ENCODE peak calls at places on chromosomes 5 and 9, in ten cellular contexts. B, J, K, E, M, W, P, I, Q and C are unnamed samples.

GRCh38 chr9:120941046-120941770 is 14.6 kb upstream of the TRAF1 start:
- DNase-seq in Q (no peak), B (no peak), P (no peak), W (no peak), I (no peak), M (peak; percentile 73), J (no peak), E (no peak), K (no peak), C (no peak)

GRCh38 chr9:35612843-35613242 is 5.4 kb downstream of the CD72 start:
- DNase-seq in W (no peak), E (no peak), K (no peak), I (no peak), J (no peak), Q (no peak), B (no peak), P (no peak), M (no peak), C (no peak)

GRCh38 chr5:35672995-35673394 is 55.3 kb downstream of the SPEF2 start:
- DNase-seq in Q (no peak), W (peak; percentile 4), M (no peak), K (peak; percentile 40), I (no peak), J (peak; percentile 24), P (no peak), B (peak; percentile 67), E (no peak), C (no peak)

GRCh38 chr5:127313847-127314473 is 23.4 kb downstream of the MEGF10 start:
- DNase-seq in M (peak; percentile 81), J (peak; percentile 67), B (peak; percentile 62), P (peak; percentile 56), E (peak; percentile 40), W (peak; percentile 62), K (peak; percentile 67), I (no peak), Q (no peak), C (peak; percentile 54)

GRCh38 chr9:15403155-15403554 is 19.5 kb upstream of the SNAPC3 start:
- DNase-seq in E (no peak), W (no peak), K (no peak), M (no peak), P (no peak), I (no peak), Q (peak; percentile 7), J (no peak), B (no peak), C (peak; percentile 6)

GRCh38 chr9:27539479-27540441 is 10.1 kb upstream of the MOB3B start:
- DNase-seq in W (no peak), M (peak; percentile 49), J (no peak), I (no peak), Q (no peak), K (no peak), P (peak; percentile 62), B (no peak), E (no peak), C (no peak)

GRCh38 chr5:142356318-142356715 is 31.5 kb upstream of the SPRY4 start:
- DNase-seq in P (no peak), I (no peak), K (no peak), B (no peak), W (no peak), M (peak; percentile 60), E (no peak), Q (peak; percentile 34), J (no peak), C (no peak)

GRCh38 chr9:97366889-97367288 is 45.0 kb upstream of the TDRD7 start:
- DNase-seq in K (no peak), I (no peak), W (no peak), B (no peak), E (no peak), M (no peak), P (no peak), J (no peak), Q (no peak), C (no peak)

GRCh38 chr5:180026320-180026719 is 45.2 kb downstream of the RNF130 start:
- DNase-seq in J (no peak), M (no peak), E (no peak), B (no peak), P (no peak), I (peak; percentile 40), W (no peak), K (no peak), Q (peak; percentile 63), C (no peak)

GRCh38 chr5:24208540-24209141 is 436.1 kb downstream of the CDH10 start:
- DNase-seq in P (no peak), E (no peak), W (no peak), M (no peak), K (no peak), I (no peak), B (no peak), Q (no peak), J (no peak), C (no peak)

GRCh38 chr5:93893050-93893449 is 151.7 kb upstream of the POU5F2 start:
- DNase-seq in W (no peak), E (no peak), K (no peak), J (no peak), B (no peak), I (no peak), M (no peak), Q (no peak), P (no peak), C (no peak)

GRCh38 chr5:76257897-76258296 is 145.2 kb upstream of the IQGAP2 start:
- DNase-seq in M (no peak), E (no peak), Q (no peak), K (no peak), J (no peak), P (no peak), B (no peak), I (no peak), W (no peak), C (no peak)

GRCh38 chr5:152107225-152107624 is 182.6 kb upstream of the GLRA1 start:
- DNase-seq in M (no peak), J (no peak), I (no peak), E (no peak), K (no peak), Q (no peak), P (no peak), B (no peak), W (no peak), C (no peak)

GRCh38 chr5:139698461-139699146 is 50.5 kb downstream of the CXXC5 start:
- DNase-seq in K (no peak), M (peak; percentile 88), E (no peak), P (peak; percentile 88), Q (peak; percentile 59), J (peak; percentile 17), W (no peak), B (peak; percentile 66), I (no peak), C (no peak)

GRCh38 chr5:2797981-2798380 is 46.5 kb upstream of the IRX2 start:
- DNase-seq in B (no peak), P (no peak), I (no peak), E (no peak), M (no peak), Q (no peak), J (no peak), K (no peak), W (no peak), C (no peak)

GRCh38 chr5:147509710-147510651 is at the start of gene DPYSL3:
- DNase-seq in W (no peak), I (peak; percentile 17), M (peak; percentile 82), K (no peak), B (no peak), Q (peak; percentile 1), P (peak; percentile 79), J (no peak), E (no peak), C (no peak)

GRCh38 chr5:144088211-144088965 is 82.1 kb downstream of the YIPF5 start:
- DNase-seq in W (no peak), K (no peak), Q (no peak), M (peak; percentile 51), P (no peak), E (no peak), J (no peak), B (no peak), I (no peak), C (no peak)

GRCh38 chr5:2753452-2754409 is 2.3 kb upstream of the IRX2 start:
- DNase-seq in K (no peak), B (peak; percentile 34), Q (no peak), I (no peak), M (peak; percentile 42), W (no peak), P (no peak), E (no peak), J (no peak), C (no peak)

GRCh38 chr9:117555964-117556629 is 141.2 kb upstream of the ASTN2 start:
- DNase-seq in P (no peak), W (no peak), K (peak; percentile 38), M (peak; percentile 31), B (peak; percentile 58), Q (peak; percentile 44), J (peak; percentile 8), I (no peak), E (no peak), C (no peak)

GRCh38 chr9:120441446-120442279 is 138.3 kb downstream of the CDK5RAP2 start:
- DNase-seq in B (no peak), Q (no peak), J (no peak), M (peak; percentile 78), P (no peak), K (no peak), W (no peak), I (peak; percentile 92), E (no peak), C (no peak)

GRCh38 chr5:113102121-113102531 is 125.5 kb downstream of the DCP2 start:
- DNase-seq in M (no peak), P (no peak), W (no peak), E (no peak), J (no peak), I (no peak), B (no peak), K (no peak), Q (no peak), C (no peak)